ENCODE peak calls at places on chromosomes 12 and 14, in five cellular contexts. J, H, D, T and R are unnamed samples.

GRCh38 chr12:53746592-53747491 is 4.9 kb downstream of the CISTR start:
- DNase-seq in H (peak; percentile 82), D (peak; percentile 95), T (peak; percentile 94), J (peak; percentile 76), R (peak; percentile 96)

GRCh38 chr14:50452979-50453705 is 56.5 kb upstream of the CDKL1 start:
- DNase-seq in J (no peak), D (no peak), H (no peak), T (no peak), R (no peak)

GRCh38 chr12:132319991-132320570 is 9.3 kb downstream of the GALNT9 start:
- DNase-seq in D (no peak), J (no peak), T (no peak), H (no peak), R (no peak)

GRCh38 chr12:28583771-28584261 is 393.6 kb downstream of the CCDC91 start:
- DNase-seq in D (no peak), H (no peak), J (no peak), T (no peak), R (no peak)

GRCh38 chr14:72522847-72523246 is 371.1 kb downstream of the DPF3 start:
- DNase-seq in J (no peak), T (no peak), D (no peak), H (no peak), R (no peak)

GRCh38 chr12:100356646-100357223 is at the start of gene SLC17A8:
- DNase-seq in H (no peak), J (no peak), D (no peak), T (peak; percentile 13), R (no peak)

GRCh38 chr12:58877243-58877743 is 43.0 kb downstream of the LRIG3 start:
- DNase-seq in D (peak; percentile 76), H (peak; percentile 29), J (peak; percentile 35), T (no peak), R (no peak)

GRCh38 chr12:5557906-5558305 is 126.0 kb downstream of the NTF3 start:
- DNase-seq in H (no peak), D (no peak), J (no peak), T (no peak), R (no peak)

GRCh38 chr12:26867084-26867483 is 34.1 kb upstream of the ITPR2 start:
- DNase-seq in D (no peak), H (no peak), T (no peak), J (no peak), R (no peak)

GRCh38 chr12:1929985-1930815 is 11.7 kb upstream of the CACNA2D4 start:
- DNase-seq in J (no peak), T (no peak), H (no peak), D (peak; percentile 17), R (peak; percentile 46)

GRCh38 chr12:48000878-48001321 is 3.4 kb downstream of the COL2A1 start:
- DNase-seq in H (no peak), T (no peak), J (no peak), D (no peak), R (peak; percentile 59)

GRCh38 chr12:133234971-133235370 is 706 bp downstream of the ANHX start:
- DNase-seq in D (no peak), T (no peak), J (no peak), H (no peak), R (no peak)

GRCh38 chr12:99810718-99811593 is 163.4 kb downstream of the GARIN6 start:
- DNase-seq in H (no peak), D (no peak), J (peak; percentile 9), T (no peak), R (no peak)

GRCh38 chr14:61649283-61649682 is 46.0 kb upstream of the HIF1A start:
- DNase-seq in T (no peak), J (no peak), H (no peak), D (no peak), R (no peak)

GRCh38 chr14:61654026-61654425 is 41.3 kb upstream of the HIF1A start:
- DNase-seq in J (no peak), T (no peak), D (no peak), H (no peak), R (no peak)

GRCh38 chr14:61652526-61653262 is 42.6 kb upstream of the HIF1A start:
- DNase-seq in H (no peak), J (no peak), D (no peak), T (no peak), R (no peak)

GRCh38 chr14:61653507-61653906 is 41.8 kb upstream of the HIF1A start:
- DNase-seq in H (no peak), D (no peak), J (no peak), T (no peak), R (peak; percentile 72)

GRCh38 chr14:61651355-61651754 is 44.0 kb upstream of the HIF1A start:
- DNase-seq in T (no peak), H (no peak), D (no peak), J (no peak), R (no peak)
- H3K4me3 ChIP-seq in T (no peak overlapping the region), H (no peak overlapping the region), D (no peak overlapping the region), J (no peak overlapping the region), R (no peak overlapping the region)

GRCh38 chr12:57160021-57160420 is 12.6 kb upstream of the LRP1-AS start:
- DNase-seq in T (no peak), J (no peak), D (no peak), H (no peak), R (no peak)
- H3K27ac ChIP-seq in T (no peak overlapping the region), J (no peak overlapping the region), D (no peak overlapping the region), H (no peak overlapping the region), R (no peak overlapping the region)

DNA sequence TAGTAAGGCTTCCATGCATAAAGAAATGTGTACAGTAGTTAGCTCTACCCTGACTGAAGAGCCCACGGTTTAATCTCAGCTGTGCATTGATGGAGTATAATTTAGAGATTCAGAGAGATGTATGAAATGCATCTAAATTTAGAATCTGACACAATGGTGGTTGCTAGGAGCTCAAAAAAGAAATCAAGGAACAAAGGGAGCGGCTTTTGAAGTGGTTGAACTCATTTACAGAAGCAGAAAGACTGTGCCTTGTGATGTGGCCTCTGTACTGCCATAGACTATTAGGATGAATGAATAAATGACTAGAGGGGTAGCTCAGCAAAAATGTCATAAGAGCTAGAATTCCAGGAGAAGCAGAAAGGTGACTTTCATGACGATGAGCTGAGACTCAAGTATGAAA is 838.5 kb downstream of the RPS29 start:
- DNase-seq in D (no peak), J (no peak), H (no peak), T (no peak), R (no peak)
- TF ChIP-seq EP300 in D (no peak), J (no peak), H (no peak), T (no peak), R (no peak)

GRCh38 chr12:96719671-96720362 is 187.2 kb upstream of the NEDD1 start:
- DNase-seq in J (no peak), H (no peak), D (no peak), T (peak; percentile 9), R (no peak)
- H3K4me3 ChIP-seq in J (peak overlapping the region; percentile 42), H (peak overlapping the region; percentile 46), D (peak overlapping the region; percentile 2), T (peak overlapping the region; percentile 45), R (peak overlapping the region; percentile 16)